ENCODE peak calls at places on chromosomes 13 and 19, in six cellular contexts. K is GM23338; M is AG04450; B is CD8-positive, alpha-beta memory T cell; V is neural progenitor cell; T is fibroblast of villous mesenchyme. J is an unnamed sample.

GRCh38 chr13:28792992-28793391 is 27.1 kb upstream of the MTUS2 start:
- DNase-seq in K (no peak), M (peak; percentile 34), B (no peak), V (no peak), T (peak; percentile 76), J (no peak)

GRCh38 chr13:113152894-113153809 is 5.3 kb upstream of the PROZ start:
- DNase-seq in K (peak; percentile 73), M (no peak), B (no peak), V (peak; percentile 63), T (peak; percentile 22), J (peak; percentile 83)

GRCh38 chr19:9306443-9306842 is 3.2 kb downstream of the ZNF699 start:
- DNase-seq in K (no peak), M (peak; percentile 23), B (no peak), V (no peak), T (peak; percentile 73), J (no peak)

GRCh38 chr13:60797112-60797511 is 400.1 kb downstream of the TDRD3 start:
- DNase-seq in K (no peak), M (no peak), B (no peak), V (no peak), T (no peak), J (no peak)

GRCh38 chr19:54662730-54663129 is at the start of gene LILRB4:
- DNase-seq in K (no peak), M (no peak), B (no peak), V (no peak), T (no peak), J (no peak)

GRCh38 chr19:49988433-49988832 is 27.5 kb upstream of the SIGLEC11 start:
- DNase-seq in K (no peak), M (peak; percentile 21), B (no peak), V (no peak), T (no peak), J (no peak)

GRCh38 chr19:38055655-38056521 is 148.9 kb downstream of the SIPA1L3 start:
- DNase-seq in K (peak; percentile 69), M (no peak), B (no peak), V (peak; percentile 66), T (no peak), J (peak; percentile 80)

GRCh38 chr13:114132419-114133121 is at the start of gene RASA3:
- DNase-seq in K (peak; percentile 90), M (no peak), B (peak; percentile 73), V (peak; percentile 95), T (peak; percentile 85), J (peak; percentile 100)

GRCh38 chr19:15129856-15130580 is 22.8 kb downstream of the SYDE1 start:
- DNase-seq in K (no peak), M (no peak), B (no peak), V (no peak), T (no peak), J (no peak)

GRCh38 chr13:97658556-97658955 is 224.6 kb downstream of the RAP2A start:
- DNase-seq in K (no peak), M (no peak), B (no peak), V (no peak), T (no peak), J (no peak)

GRCh38 chr13:72692884-72693514 is 34.4 kb downstream of the MZT1 start:
- DNase-seq in K (peak; percentile 47), M (no peak), B (no peak), V (no peak), T (no peak), J (no peak)

GRCh38 chr13:38713046-38713445 is 26.2 kb downstream of the FREM2 start:
- DNase-seq in K (no peak), M (no peak), B (no peak), V (no peak), T (no peak), J (no peak)

GRCh38 chr13:76836311-76836710 is 49.9 kb downstream of the KCTD12 start:
- DNase-seq in K (no peak), M (no peak), B (no peak), V (no peak), T (no peak), J (no peak)

GRCh38 chr13:85148009-85148408 is 651.2 kb downstream of the SLITRK6 start:
- DNase-seq in K (peak; percentile 24), M (no peak), B (no peak), V (peak; percentile 87), T (no peak), J (peak; percentile 3)

GRCh38 chr13:54433511-54434206 is 1405.0 kb downstream of the OLFM4 start:
- DNase-seq in K (no peak), M (no peak), B (no peak), V (no peak), T (no peak), J (no peak)

GRCh38 chr19:2612619-2613249 is 89.8 kb downstream of the GNG7 start:
- DNase-seq in K (peak; percentile 52), M (no peak), B (peak; percentile 38), V (no peak), T (no peak), J (peak; percentile 27)

GRCh38 chr13:107370036-107370785 is 802.3 kb upstream of the ARGLU1 start:
- DNase-seq in K (no peak), M (peak; percentile 59), B (no peak), V (no peak), T (peak; percentile 63), J (no peak)

GRCh38 chr13:102555914-102556553 is 40.8 kb upstream of the TPP2 start:
- DNase-seq in K (peak; percentile 74), M (no peak), B (no peak), V (peak; percentile 39), T (peak; percentile 40), J (peak; percentile 16)

GRCh38 chr19:49421039-49421877 is 2.0 kb downstream of the PTH2 start:
- DNase-seq in K (peak; percentile 99), M (no peak), B (no peak), V (peak; percentile 98), T (peak; percentile 53), J (peak; percentile 99)

GRCh38 chr19:40811478-40812341 is 12.7 kb downstream of the EGLN2 start:
- DNase-seq in K (peak; percentile 60), M (no peak), B (peak; percentile 61), V (peak; percentile 60), T (no peak), J (peak; percentile 75)

GRCh38 chr13:32669030-32669646 is 82.9 kb downstream of the PDS5B start:
- DNase-seq in K (peak; percentile 84), M (no peak), B (no peak), V (peak; percentile 76), T (peak; percentile 69), J (peak; percentile 17)

GRCh38 chr13:64556391-64556790 is 2673.7 kb downstream of the PCDH9 start:
- DNase-seq in K (no peak), M (no peak), B (no peak), V (no peak), T (no peak), J (no peak)

GRCh38 chr19:46828484-46828883 is 22.2 kb downstream of the AP2S1 start:
- DNase-seq in K (no peak), M (no peak), B (no peak), V (no peak), T (peak; percentile 72), J (no peak)

GRCh38 chr13:24865158-24865557 is 101.2 kb downstream of the RNF17 start:
- DNase-seq in K (no peak), M (no peak), B (no peak), V (no peak), T (peak; percentile 21), J (no peak)
- H3K4me3 ChIP-seq in K (no peak overlapping the region), M (no peak overlapping the region), B (no peak overlapping the region), V (no peak overlapping the region), T (no peak overlapping the region), J (no peak overlapping the region)

GRCh38 chr13:108662528-108662927 is 33.1 kb downstream of the MYO16 start:
- DNase-seq in K (peak; percentile 4), M (no peak), B (no peak), V (no peak), T (no peak), J (no peak)

GRCh38 chr13:108656742-108657141 is 27.3 kb downstream of the MYO16 start:
- DNase-seq in K (no peak), M (no peak), B (no peak), V (no peak), T (no peak), J (no peak)

DNA sequence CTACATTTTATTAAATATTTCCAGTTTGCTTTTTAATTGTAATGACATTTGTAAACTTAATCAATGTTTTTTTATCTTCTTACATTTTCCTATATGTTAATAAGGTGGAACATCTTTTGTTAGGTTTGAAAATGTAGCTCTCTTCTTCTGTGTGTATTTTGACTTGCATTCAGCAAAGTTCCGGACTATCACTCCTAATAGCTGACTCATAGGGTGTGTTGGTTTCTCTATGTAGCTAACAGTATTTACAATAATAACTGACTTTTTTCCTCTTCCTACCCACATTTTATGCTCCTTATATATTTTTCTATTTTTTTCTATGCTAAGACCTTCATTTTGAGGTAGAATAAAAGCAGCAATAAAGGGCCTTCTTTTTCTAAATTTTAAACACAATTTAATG is 28.1 kb downstream of the MYO16 start:
- DNase-seq in K (no peak), M (no peak), B (no peak), V (no peak), T (no peak), J (no peak)
- H3K4me3 ChIP-seq in K (no peak overlapping the region), M (no peak overlapping the region), B (no peak overlapping the region), V (no peak overlapping the region), T (no peak overlapping the region), J (no peak overlapping the region)

DNA sequence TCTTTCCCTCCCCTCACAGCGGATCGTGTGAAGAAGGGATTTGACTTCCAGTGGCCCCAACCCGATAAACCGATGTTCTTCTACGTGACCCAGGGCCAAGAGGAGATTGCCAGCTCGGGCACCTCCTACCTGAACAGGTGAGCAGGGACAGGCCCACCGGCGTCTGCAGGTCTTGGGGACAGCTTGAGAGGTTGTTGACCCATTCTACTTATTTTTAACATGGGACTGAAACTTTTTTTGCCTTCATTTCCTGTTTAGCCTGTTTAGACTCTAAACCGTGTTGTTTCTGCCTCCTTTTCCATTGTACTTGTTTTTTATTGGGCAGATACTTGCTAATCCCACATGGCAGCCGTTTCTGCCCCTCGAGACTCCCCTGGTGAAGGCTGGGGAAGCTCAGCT is 28.5 kb downstream of the UPF1 start:
- DNase-seq in K (no peak), M (no peak), B (no peak), V (no peak), T (no peak), J (no peak)
- H3K4me3 ChIP-seq in K (no peak overlapping the region), M (no peak overlapping the region), B (no peak overlapping the region), V (no peak overlapping the region), T (no peak overlapping the region), J (no peak overlapping the region)

GRCh38 chr19:31664096-31664495 is 314.9 kb upstream of the TSHZ3 start:
- DNase-seq in K (no peak), M (no peak), B (no peak), V (no peak), T (no peak), J (no peak)

GRCh38 chr19:31664997-31665396 is 315.8 kb upstream of the TSHZ3 start:
- DNase-seq in K (no peak), M (no peak), B (no peak), V (no peak), T (no peak), J (no peak)

GRCh38 chr19:31658993-31659896 is 310.0 kb upstream of the TSHZ3 start:
- DNase-seq in K (no peak), M (no peak), B (no peak), V (no peak), T (no peak), J (no peak)

GRCh38 chr19:31656507-31656906 is 307.3 kb upstream of the TSHZ3 start:
- DNase-seq in K (no peak), M (no peak), B (no peak), V (no peak), T (no peak), J (no peak)

DNA sequence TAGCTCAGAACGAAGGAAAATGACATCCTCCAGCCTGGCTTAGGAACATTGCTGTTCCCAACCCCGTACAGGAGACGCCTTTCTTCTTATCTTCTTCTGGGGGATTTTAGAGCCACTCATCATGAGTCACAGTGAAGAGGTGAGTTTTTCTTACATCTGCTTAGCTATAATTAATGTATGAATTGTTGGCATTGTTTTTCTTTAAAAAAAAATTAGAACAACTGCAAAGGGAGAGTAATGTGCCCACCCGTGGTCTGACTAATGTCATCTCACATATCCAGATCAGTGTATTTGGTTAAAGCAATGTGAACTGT is 310.6 kb upstream of the TSHZ3 start:
- DNase-seq in K (no peak), M (no peak), B (no peak), V (no peak), T (no peak), J (no peak)
- H3K4me3 ChIP-seq in K (no peak overlapping the region), M (no peak overlapping the region), B (no peak overlapping the region), V (no peak overlapping the region), T (no peak overlapping the region), J (no peak overlapping the region)

J was measured in H7.